ENCODE peak calls at places on chromosomes 5 and 9, in five cellular contexts. T is A549, A is GM23338, W is K562, N is GM12878. U is an unnamed sample.

GRCh38 chr9:2241461-2241874 is 226.3 kb downstream of the SMARCA2 start:
- DNase-seq in A (peak), T (peak), W (peak), N (no peak), U (no peak)

GRCh38 chr5:148739524-148739923 is 85.2 kb upstream of the HTR4 start:
- DNase-seq in T (no peak), W (no peak), A (no peak), N (no peak), U (peak)

GRCh38 chr5:175814676-175815075 is 56.7 kb upstream of the CPLX2 start:
- DNase-seq in T (peak), N (no peak), W (no peak), A (no peak), U (no peak)

GRCh38 chr9:21668504-21668903 is 133.9 kb upstream of the MTAP start:
- DNase-seq in W (no peak), A (no peak), N (no peak), T (no peak), U (no peak)

GRCh38 chr5:172740483-172741205 is 30.4 kb downstream of the DUSP1 start:
- DNase-seq in N (no peak), T (peak), A (no peak), W (no peak), U (no peak)

GRCh38 chr9:134245179-134245578 is 80.8 kb upstream of the RNU6ATAC start:
- DNase-seq in W (no peak), A (no peak), N (no peak), T (no peak), U (no peak)

GRCh38 chr5:138109463-138110265 is 25.8 kb downstream of the WNT8A start:
- DNase-seq in W (no peak), N (no peak), A (no peak), T (no peak), U (no peak)

GRCh38 chr5:139524446-139524845 is 36.7 kb upstream of the UBE2D2 start:
- DNase-seq in A (no peak), W (no peak), T (no peak), N (no peak), U (no peak)

GRCh38 chr5:110194191-110194590 is 504.5 kb downstream of the MAN2A1 start:
- DNase-seq in W (no peak), N (no peak), T (no peak), A (no peak), U (no peak)

GRCh38 chr5:58382131-58382534 is 77.8 kb downstream of the PLK2 start:
- DNase-seq in A (no peak), T (no peak), W (no peak), N (no peak), U (no peak)

GRCh38 chr5:53481887-53482716 is 1.7 kb downstream of the FST start:
- DNase-seq in W (peak), A (peak), N (no peak), T (peak), U (peak)

GRCh38 chr5:53479656-53480473 is 564 bp upstream of the FST start:
- DNase-seq in A (peak), T (peak), N (no peak), W (peak), U (peak)

GRCh38 chr5:53480474-53481353 is at the start of gene FST:
- DNase-seq in W (peak), A (peak), T (no peak), N (no peak), U (no peak)

GRCh38 chr5:53481354-53481886 is 991 bp downstream of the FST start:
- DNase-seq in W (no peak), A (no peak), T (no peak), N (no peak), U (no peak)

DNA sequence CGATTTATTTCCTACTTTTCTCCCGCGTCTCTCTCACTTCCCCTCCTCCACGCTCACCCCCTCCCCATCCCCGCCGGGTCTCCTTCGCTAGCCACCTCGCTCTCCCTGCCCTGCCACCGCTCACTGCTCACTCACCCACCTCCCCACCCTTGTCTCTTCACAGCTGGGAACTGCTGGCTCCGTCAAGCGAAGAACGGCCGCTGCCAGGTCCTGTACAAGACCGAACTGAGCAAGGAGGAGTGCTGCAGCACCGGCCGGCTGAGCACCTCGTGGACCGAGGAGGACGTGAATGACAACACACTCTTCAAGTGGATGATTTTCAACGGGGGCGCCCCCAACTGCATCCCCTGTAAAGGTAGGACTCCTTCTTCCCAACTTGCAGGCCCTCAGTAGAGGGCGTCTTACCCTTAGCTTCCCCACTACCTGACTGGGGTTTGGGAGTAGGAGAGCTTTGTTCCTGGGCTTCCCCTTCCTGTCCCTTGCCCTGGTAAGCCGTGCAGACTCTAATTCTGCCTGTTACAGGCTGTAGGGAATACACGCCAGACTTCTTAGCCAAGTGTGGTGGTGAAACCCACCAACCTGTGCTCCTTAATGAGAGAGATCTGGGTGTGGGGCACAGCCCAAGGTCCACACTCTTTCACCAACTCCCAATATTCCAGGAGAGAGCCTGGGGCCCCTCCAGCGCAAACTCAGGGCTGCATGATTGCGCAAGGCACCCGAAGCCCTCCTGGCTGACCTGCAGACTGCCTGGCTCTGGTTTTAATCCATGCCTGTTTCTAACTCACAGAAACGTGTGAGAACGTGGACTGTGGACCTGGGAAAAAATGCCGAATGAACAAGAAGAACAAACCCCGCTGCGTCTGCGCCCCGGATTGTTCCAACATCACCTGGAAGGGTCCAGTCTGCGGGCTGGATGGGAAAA is 2.5 kb downstream of the FST start:
- DNase-seq in A (peak), N (no peak), T (peak), W (no peak), U (peak)
- TF ChIP-seq JUNB in A (no peak), N (no peak), T (no peak), W (no peak), U (no peak)

GRCh38 chr9:107478805-107479204 is 10.8 kb downstream of the KLF4 start:
- DNase-seq in A (no peak), T (no peak), W (no peak), N (no peak), U (no peak)
- H3K4me3 ChIP-seq in A (no peak), T (no peak), W (no peak), N (no peak), U (no peak)

GRCh38 chr5:35371971-35372426 is 141.7 kb upstream of the PRLR start:
- DNase-seq in T (no peak), N (no peak), W (no peak), A (no peak), U (no peak)
- TF ChIP-seq JUNB in T (no peak), N (no peak), W (no peak), A (no peak), U (no peak)

DNA sequence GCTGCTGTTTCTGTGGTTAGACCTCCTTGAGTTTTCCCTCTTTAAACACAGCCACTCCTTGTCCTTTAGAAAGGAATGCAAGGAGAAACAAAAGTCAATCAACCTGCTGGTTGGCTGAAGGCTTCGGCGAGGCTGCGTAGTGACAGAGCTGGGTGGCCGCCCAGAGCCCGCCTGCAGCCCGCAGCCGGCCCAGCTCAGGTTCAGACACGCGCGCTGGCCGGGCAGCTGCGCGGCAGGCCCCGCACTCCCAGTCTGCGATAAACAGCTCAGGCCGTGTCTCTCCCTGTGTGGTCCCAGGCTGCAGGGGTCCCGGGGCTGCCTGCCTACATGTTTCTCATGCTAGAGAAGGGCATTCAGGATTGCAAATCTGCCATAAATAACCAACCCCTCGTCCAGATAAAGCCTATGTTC is 115.4 kb downstream of the HSD17B3 start:
- DNase-seq in A (peak), T (no peak), W (no peak), N (no peak), U (no peak)
- H3K4me3 ChIP-seq in A (peak), T (no peak), W (no peak), N (no peak), U (no peak)

GRCh38 chr5:91170266-91170665 is 212.9 kb downstream of the ARRDC3 start:
- DNase-seq in N (no peak), T (no peak), A (no peak), W (no peak), U (no peak)
- TF ChIP-seq JUNB in N (no peak), T (no peak), A (no peak), W (no peak), U (no peak)

GRCh38 chr5:44387911-44388310 is 1.3 kb downstream of the FGF10 start:
- DNase-seq in A (peak), T (no peak), W (no peak), N (no peak), U (no peak)

GRCh38 chr5:44390332-44390731 is 1.1 kb upstream of the FGF10 start:
- DNase-seq in T (no peak), A (no peak), N (no peak), W (no peak), U (no peak)

GRCh38 chr5:44388504-44389409 is 463 bp downstream of the FGF10 start:
- DNase-seq in A (peak), W (no peak), T (no peak), N (no peak), U (no peak)

GRCh38 chr5:44387391-44387790 is 1.8 kb downstream of the FGF10 start:
- DNase-seq in W (no peak), N (no peak), A (peak), T (no peak), U (no peak)

GRCh38 chr5:44389410-44389879 is at the start of gene FGF10:
- DNase-seq in A (peak), W (no peak), N (no peak), T (no peak), U (no peak)
- H3K4me3 ChIP-seq in A (peak), W (no peak), N (no peak), T (peak), U (peak)

GRCh38 chr9:110183208-110184145 is 24.5 kb downstream of the C9orf152 start:
- DNase-seq in N (peak), W (peak), A (peak), T (peak), U (peak)
- TF ChIP-seq JUNB in N (no peak), W (no peak), A (no peak), T (no peak), U (no peak)